ENCODE peak calls at places on chromosomes 16 and 17, in five cellular contexts. W, J, O, D and M are unnamed samples.

GRCh38 chr17:60311936-60312335 is 80.0 kb downstream of the USP32 start:
- DNase-seq in D (no peak), W (no peak), J (no peak), O (no peak), M (no peak)

GRCh38 chr17:28366605-28367004 is 1.6 kb upstream of the SEBOX start:
- DNase-seq in O (no peak), D (no peak), J (no peak), W (no peak), M (no peak)

GRCh38 chr16:67436640-67437193 is 5.8 kb downstream of the HSD11B2 start:
- DNase-seq in W (no peak), J (no peak), D (peak; percentile 37), O (no peak), M (no peak)

GRCh38 chr16:53744449-53744848 is 40.5 kb downstream of the FTO start:
- DNase-seq in J (no peak), D (no peak), W (no peak), O (peak; percentile 44), M (no peak)

GRCh38 chr16:84286568-84287220 is 8.0 kb upstream of the WFDC1 start:
- DNase-seq in D (peak; percentile 62), W (no peak), O (no peak), J (peak; percentile 50), M (peak; percentile 42)

GRCh38 chr17:40648326-40648968 is 829 bp upstream of the SMARCE1 start:
- DNase-seq in O (no peak), J (no peak), D (no peak), W (no peak), M (no peak)

GRCh38 chr17:73091770-73092517 is 544 bp downstream of the SLC39A11 start:
- DNase-seq in W (no peak), J (peak; percentile 41), O (no peak), D (no peak), M (no peak)

GRCh38 chr16:49012961-49013726 is 268.5 kb downstream of the CBLN1 start:
- DNase-seq in D (no peak), W (no peak), J (peak; percentile 58), O (no peak), M (no peak)

GRCh38 chr17:79848370-79848766 is 9.1 kb upstream of the CBX4 start:
- DNase-seq in D (no peak), W (no peak), J (no peak), O (no peak), M (no peak)

GRCh38 chr16:8623634-8624033 is 2.1 kb downstream of the METTL22 start:
- DNase-seq in D (no peak), J (no peak), W (no peak), O (no peak), M (no peak)

GRCh38 chr17:17469358-17469757 is 7.4 kb upstream of the MED9 start:
- DNase-seq in J (no peak), O (no peak), D (no peak), W (no peak), M (no peak)

GRCh38 chr16:46715769-46716305 is 26.4 kb downstream of the ORC6 start:
- DNase-seq in D (no peak), W (no peak), J (no peak), O (no peak), M (peak; percentile 37)

GRCh38 chr16:71900336-71900735 is 5.0 kb downstream of the IST1 start:
- DNase-seq in W (no peak), O (no peak), D (no peak), J (no peak), M (no peak)

GRCh38 chr16:87953308-87954208 is 2.3 kb downstream of the BANP start:
- DNase-seq in J (no peak), O (no peak), D (no peak), W (no peak), M (no peak)

GRCh38 chr17:82709676-82710498 is 6.6 kb upstream of the FN3KRP start:
- DNase-seq in W (no peak), J (no peak), D (no peak), O (no peak), M (no peak)

GRCh38 chr16:88455610-88456355 is 2.7 kb downstream of the ZFPM1 start:
- DNase-seq in W (no peak), O (peak; percentile 59), D (no peak), J (no peak), M (no peak)

GRCh38 chr17:74125160-74125559 is 78.3 kb upstream of the RPL38 start:
- DNase-seq in J (no peak), D (no peak), O (no peak), W (no peak), M (no peak)

GRCh38 chr17:43953746-43954145 is at the start of gene PYY:
- DNase-seq in W (no peak), O (no peak), D (no peak), J (no peak), M (no peak)

GRCh38 chr17:7438050-7438614 is 1.2 kb upstream of the FGF11 start:
- DNase-seq in W (no peak), J (peak; percentile 54), D (peak; percentile 84), O (no peak), M (peak; percentile 85)

GRCh38 chr16:81744385-81744784 is 34.7 kb upstream of the PLCG2 start:
- DNase-seq in J (no peak), D (no peak), O (no peak), W (no peak), M (no peak)

GRCh38 chr16:53456625-53457024 is 22.4 kb downstream of the RBL2 start:
- DNase-seq in J (no peak), O (peak; percentile 79), D (no peak), W (no peak), M (no peak)

GRCh38 chr17:21194688-21195087 is 19.3 kb downstream of the TMEM11 start:
- DNase-seq in J (peak; percentile 65), D (no peak), O (no peak), W (no peak), M (peak; percentile 80)

GRCh38 chr17:52148969-52149351 is 9.6 kb downstream of the CA10 start:
- DNase-seq in W (no peak), J (no peak), O (no peak), D (no peak), M (no peak)

GRCh38 chr16:21720533-21720932 is 56.8 kb downstream of the OTOA start:
- DNase-seq in O (no peak), J (no peak), W (no peak), D (no peak), M (no peak)

GRCh38 chr17:18990331-18990730 is 14.2 kb downstream of the FAM83G start:
- DNase-seq in W (no peak), J (no peak), D (no peak), O (no peak), M (no peak)

GRCh38 chr17:81391964-81392908 is 3.0 kb upstream of the BAHCC1 start:
- DNase-seq in O (no peak), D (peak; percentile 80), J (peak; percentile 81), W (no peak), M (peak; percentile 75)
- H3K4me1 ChIP-seq in O (peaks cover 51% of the 10 kb centered on the region), D (no peaks in the 10 kb centered on the region), J (peaks cover 25% of the 10 kb centered on the region), W (peaks cover 36% of the 10 kb centered on the region), M (peaks cover 44% of the 10 kb centered on the region)

GRCh38 chr17:42845918-42846593 is 1.7 kb downstream of the AOC2 start:
- DNase-seq in D (no peak), J (no peak), W (no peak), O (no peak), M (no peak)

GRCh38 chr17:42843358-42843934 is 934 bp upstream of the AOC2 start:
- DNase-seq in O (peak; percentile 18), D (no peak), J (no peak), W (no peak), M (no peak)

GRCh38 chr17:42845556-42845917 is 1.2 kb downstream of the AOC2 start:
- DNase-seq in D (no peak), O (no peak), W (no peak), J (no peak), M (no peak)

GRCh38 chr17:42844271-42844670 is at the start of gene AOC2:
- DNase-seq in D (no peak), O (no peak), J (no peak), W (no peak), M (no peak)

DNA sequence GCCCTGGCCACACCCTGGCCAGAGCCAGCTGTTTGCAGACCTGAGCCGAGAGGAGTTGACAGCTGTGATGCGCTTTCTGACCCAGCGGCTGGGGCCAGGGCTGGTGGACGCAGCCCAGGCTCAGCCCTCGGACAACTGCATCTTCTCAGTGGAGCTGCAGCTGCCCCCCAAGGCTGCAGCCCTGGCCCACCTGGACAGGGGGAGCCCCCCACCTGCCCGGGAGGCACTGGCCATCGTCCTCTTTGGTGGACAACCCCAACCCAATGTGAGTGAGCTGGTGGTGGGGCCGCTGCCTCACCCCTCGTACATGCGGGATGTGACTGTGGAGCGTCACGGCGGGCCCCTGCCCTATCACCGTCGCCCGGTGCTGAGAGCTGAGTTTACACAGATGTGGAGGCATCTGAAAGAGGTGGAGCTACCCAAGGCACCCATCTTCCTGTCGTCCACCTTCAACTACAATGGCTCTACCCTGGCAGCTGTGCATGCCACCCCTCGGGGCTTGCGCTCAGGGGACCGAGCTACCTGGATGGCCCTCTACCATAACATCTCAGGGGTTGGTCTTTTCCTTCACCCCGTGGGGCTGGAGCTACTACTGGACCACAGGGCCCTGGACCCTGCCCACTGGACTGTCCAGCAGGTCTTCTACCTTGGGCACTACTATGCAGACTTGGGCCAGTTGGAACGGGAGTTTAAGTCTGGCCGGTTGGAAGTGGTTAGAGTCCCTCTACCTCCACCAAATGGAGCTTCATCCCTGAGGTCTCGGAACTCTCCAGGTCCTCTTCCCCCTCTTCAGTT is 578 bp downstream of the AOC2 start:
- DNase-seq in J (no peak), O (no peak), W (no peak), D (no peak), M (no peak)
- H3K36me3 ChIP-seq in J (no peaks in the 10 kb centered on the region), O (peaks cover 54% of the 10 kb centered on the region), W (peaks cover 26% of the 10 kb centered on the region), D (peaks cover 8% of the 10 kb centered on the region), M (peaks cover 15% of the 10 kb centered on the region)

DNA sequence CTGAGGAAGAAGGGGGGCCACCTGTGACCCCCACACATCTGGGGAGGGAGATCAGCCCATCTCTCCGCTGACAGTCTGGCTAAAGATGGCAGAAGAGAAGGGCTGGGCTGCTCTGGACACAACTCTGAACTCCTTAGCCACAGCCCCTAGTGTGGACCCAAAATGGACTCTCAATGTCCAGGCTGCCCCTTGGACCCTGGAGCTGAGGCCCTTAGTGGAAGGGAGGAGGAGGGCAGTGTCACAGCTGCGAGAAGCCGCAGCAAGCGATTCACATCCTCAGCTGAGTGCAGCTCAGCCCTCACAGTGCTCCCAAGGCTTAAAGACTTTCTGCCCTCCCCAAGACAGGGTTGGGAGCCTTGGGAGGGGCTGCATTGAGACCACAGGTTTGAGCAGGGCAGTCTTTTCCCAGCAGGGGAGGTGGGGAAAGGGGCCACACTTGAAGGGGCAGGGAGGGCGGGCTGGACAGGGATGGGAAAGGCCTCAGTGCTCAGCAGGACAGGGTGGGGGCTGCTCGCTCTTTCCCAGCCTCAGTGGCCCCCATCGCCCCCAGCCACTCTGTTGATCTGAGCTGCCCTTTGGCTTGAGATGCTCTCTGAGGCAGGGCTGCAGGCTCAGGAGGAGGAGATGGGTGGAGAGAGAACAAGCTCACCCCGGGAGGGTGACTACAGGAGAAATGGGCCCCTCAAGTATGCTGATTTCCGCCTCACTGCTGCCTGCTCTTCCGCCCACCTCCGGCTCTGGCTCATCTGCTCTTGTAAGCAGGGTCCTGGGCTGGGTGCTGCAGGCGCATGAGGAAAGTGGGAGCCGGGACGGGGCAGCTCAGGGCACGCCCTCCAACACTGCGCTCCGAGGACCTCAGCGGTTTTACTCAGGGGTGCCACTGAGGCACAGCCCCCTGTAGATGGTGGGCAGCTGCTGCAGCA is 50.9 kb upstream of the MTSS2 start:
- DNase-seq in O (no peak), J (no peak), D (peak; percentile 48), W (no peak), M (no peak)
- H3K27ac ChIP-seq in O (peak overlapping the region; percentile 77), J (peak overlapping the region; percentile 85), D (peak overlapping the region; percentile 16), W (peak overlapping the region; percentile 89), M (peak overlapping the region; percentile 98)

DNA sequence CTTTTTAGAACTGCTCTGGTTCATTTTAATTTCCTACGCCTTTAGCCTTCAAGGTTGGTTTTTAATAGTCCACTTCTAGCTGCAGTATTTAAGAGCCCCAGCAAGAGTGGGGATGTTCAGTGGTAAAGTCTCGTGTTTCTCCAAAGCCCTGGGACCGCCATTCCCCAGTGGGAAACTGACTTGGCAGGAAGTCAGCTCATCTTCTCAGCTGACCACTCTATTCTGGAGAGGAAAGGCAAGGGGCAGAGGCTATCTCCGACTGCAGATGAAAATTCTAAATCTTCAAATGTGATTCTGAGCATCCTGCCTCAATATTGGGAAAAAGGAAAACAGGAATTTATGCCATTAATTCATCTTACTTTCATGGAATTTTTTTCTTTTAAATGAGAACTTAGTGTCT is 35.5 kb downstream of the HS3ST3B1 start:
- DNase-seq in D (no peak), O (no peak), W (no peak), J (no peak), M (no peak)
- H3K4me1 ChIP-seq in D (no peaks in the 10 kb centered on the region), O (peaks cover 92% of the 10 kb centered on the region), W (peaks cover 61% of the 10 kb centered on the region), J (no peaks in the 10 kb centered on the region), M (no peaks in the 10 kb centered on the region)